ENCODE peak calls at places on chromosomes 11 and 22, in four cellular contexts. P is K562, B is HCT116, N is HepG2. D is an unnamed sample.

GRCh38 chr22:18067548-18068341 is 10.0 kb upstream of the PEX26 start:
- DNase-seq in P (no peak), B (no peak), N (no peak), D (no peak)

GRCh38 chr11:69479591-69480271 is 1.7 kb upstream of the LINC01488 start:
- DNase-seq in P (no peak), B (no peak), N (no peak), D (no peak)

GRCh38 chr22:42819412-42820069 is 37.5 kb downstream of the ARFGAP3 start:
- DNase-seq in P (no peak), B (no peak), N (no peak), D (no peak)

GRCh38 chr11:133982901-133983300 is 26.1 kb upstream of the IGSF9B start:
- DNase-seq in P (no peak), B (no peak), N (no peak), D (no peak)

GRCh38 chr11:84780689-84781293 is 846.4 kb downstream of the DLG2 start:
- DNase-seq in P (no peak), B (peak; percentile 12), N (peak; percentile 6), D (peak; percentile 5)

GRCh38 chr11:40118026-40118425 is 1341.4 kb downstream of the LRRC4C start:
- DNase-seq in P (no peak), B (no peak), N (no peak), D (no peak)

GRCh38 chr11:27904358-27905055 is 203.4 kb downstream of the KIF18A start:
- DNase-seq in P (no peak), B (no peak), N (no peak), D (no peak)

GRCh38 chr11:123354371-123354770 is 75.7 kb upstream of the GRAMD1B start:
- DNase-seq in P (no peak), B (no peak), N (no peak), D (no peak)

GRCh38 chr22:17785185-17786184 is 11.2 kb upstream of the BID start:
- DNase-seq in P (peak; percentile 91), B (peak; percentile 41), N (peak; percentile 72), D (peak; percentile 47)

GRCh38 chr11:88312665-88313064 is 24.9 kb downstream of the CTSC start:
- DNase-seq in P (no peak), B (no peak), N (no peak), D (no peak)

GRCh38 chr22:24578355-24579241 is 14.3 kb downstream of the LRRC75B start:
- DNase-seq in P (no peak), B (no peak), N (peak; percentile 98), D (no peak)

GRCh38 chr11:120869516-120870011 is 154.3 kb upstream of the TBCEL start:
- DNase-seq in P (no peak), B (no peak), N (no peak), D (no peak)

GRCh38 chr11:27427183-27427980 is 45.2 kb downstream of the LGR4 start:
- DNase-seq in P (no peak), B (no peak), N (no peak), D (no peak)

GRCh38 chr11:58788355-58789023 is 56.0 kb downstream of the GLYATL2 start:
- DNase-seq in P (peak; percentile 79), B (peak; percentile 34), N (peak; percentile 67), D (peak; percentile 43)

GRCh38 chr11:3104961-3105790 is 48.0 kb upstream of the CARS1 start:
- DNase-seq in P (no peak), B (no peak), N (no peak), D (no peak)

GRCh38 chr11:111185259-111185658 is 60.3 kb upstream of the POU2AF2 start:
- DNase-seq in P (no peak), B (no peak), N (no peak), D (no peak)

GRCh38 chr22:49433717-49434611 is 393.7 kb downstream of the BRD1 start:
- DNase-seq in P (no peak), B (no peak), N (peak; percentile 10), D (no peak)

GRCh38 chr11:33976351-33977199 is 75.0 kb upstream of the CAPRIN1 start:
- DNase-seq in P (no peak), B (no peak), N (no peak), D (no peak)

GRCh38 chr11:46044601-46045000 is 76.7 kb downstream of the PHF21A start:
- DNase-seq in P (no peak), B (no peak), N (no peak), D (no peak)

DNA sequence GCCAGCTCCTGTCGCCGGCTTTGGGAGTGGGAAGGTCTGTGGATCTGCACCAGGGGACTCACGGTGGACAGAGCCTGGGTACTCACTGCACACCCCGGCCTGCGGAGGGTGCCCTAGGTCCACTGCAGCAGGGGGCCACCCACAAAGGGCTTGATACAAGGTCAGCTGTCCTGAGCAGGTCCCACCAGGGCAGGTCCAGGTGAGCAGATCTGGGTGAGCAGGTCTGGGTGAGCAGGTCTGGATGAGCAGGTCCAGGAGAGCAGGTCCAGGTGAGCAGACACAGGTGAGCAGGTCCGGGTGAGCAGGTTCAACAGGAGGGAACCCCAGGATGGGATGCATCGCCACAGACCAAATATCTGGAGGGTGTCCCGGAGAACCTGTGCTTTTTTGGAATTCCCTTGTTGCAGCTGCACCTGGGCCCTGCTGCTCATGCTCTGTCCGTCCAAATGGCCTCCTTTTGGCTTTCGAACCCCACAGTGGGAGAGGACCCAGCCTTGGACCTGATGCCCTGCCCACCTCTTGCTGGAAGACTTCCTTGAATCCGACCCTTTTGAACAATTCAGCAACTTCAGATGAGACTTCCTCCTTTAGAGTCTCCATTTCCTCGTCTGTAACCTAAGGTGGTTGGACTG is 485.3 kb downstream of the TBC1D22A start:
- DNase-seq in P (no peak), B (no peak), N (no peak), D (no peak)
- TF ChIP-seq TCF7L2 in P (no peak), B (no peak), N (no peak), D (no peak)

GRCh38 chr11:63667993-63668392 is 3.2 kb downstream of the ATL3 start:
- DNase-seq in P (no peak), B (peak; percentile 68), N (no peak), D (peak; percentile 75)

GRCh38 chr11:63666874-63667273 is 4.3 kb downstream of the ATL3 start:
- DNase-seq in P (no peak), B (no peak), N (no peak), D (no peak)

GRCh38 chr11:63668396-63668795 is 2.8 kb downstream of the ATL3 start:
- DNase-seq in P (no peak), B (no peak), N (no peak), D (no peak)

GRCh38 chr11:63660972-63661371 is 10.2 kb downstream of the ATL3 start:
- DNase-seq in P (no peak), B (no peak), N (no peak), D (no peak)

DNA sequence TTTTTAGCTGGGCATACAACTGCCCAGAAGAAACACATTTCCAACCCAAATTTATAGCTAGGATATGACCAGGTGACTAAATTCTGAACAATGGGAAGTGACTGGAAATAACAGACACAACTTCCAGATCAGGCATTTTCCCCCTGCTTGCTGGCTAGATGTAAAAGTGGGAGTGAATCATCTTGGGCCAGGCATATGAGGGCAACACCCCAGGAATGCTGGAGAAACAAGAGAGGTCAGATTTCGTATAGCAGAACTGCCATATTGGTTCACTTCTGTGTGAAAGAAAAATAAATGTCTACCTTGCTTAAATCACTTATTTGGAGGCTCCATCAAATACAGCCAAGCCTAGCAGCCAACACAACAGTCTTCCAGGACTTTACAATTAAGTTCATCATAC is 7.4 kb downstream of the ATL3 start:
- DNase-seq in P (no peak), B (no peak), N (no peak), D (no peak)
- TF ChIP-seq REST in P (no peak), B (no peak), N (no peak), D (no peak)

GRCh38 chr11:78957481-78958245 is 383.0 kb upstream of the NARS2 start:
- DNase-seq in P (no peak), B (no peak), N (no peak), D (no peak)
- H3K27me3 ChIP-seq in P (peaks cover 13% of the 10 kb centered on the region), B (peaks cover 10% of the 10 kb centered on the region), N (peaks cover 2% of the 10 kb centered on the region), D (peaks cover 5% of the 10 kb centered on the region)

DNA sequence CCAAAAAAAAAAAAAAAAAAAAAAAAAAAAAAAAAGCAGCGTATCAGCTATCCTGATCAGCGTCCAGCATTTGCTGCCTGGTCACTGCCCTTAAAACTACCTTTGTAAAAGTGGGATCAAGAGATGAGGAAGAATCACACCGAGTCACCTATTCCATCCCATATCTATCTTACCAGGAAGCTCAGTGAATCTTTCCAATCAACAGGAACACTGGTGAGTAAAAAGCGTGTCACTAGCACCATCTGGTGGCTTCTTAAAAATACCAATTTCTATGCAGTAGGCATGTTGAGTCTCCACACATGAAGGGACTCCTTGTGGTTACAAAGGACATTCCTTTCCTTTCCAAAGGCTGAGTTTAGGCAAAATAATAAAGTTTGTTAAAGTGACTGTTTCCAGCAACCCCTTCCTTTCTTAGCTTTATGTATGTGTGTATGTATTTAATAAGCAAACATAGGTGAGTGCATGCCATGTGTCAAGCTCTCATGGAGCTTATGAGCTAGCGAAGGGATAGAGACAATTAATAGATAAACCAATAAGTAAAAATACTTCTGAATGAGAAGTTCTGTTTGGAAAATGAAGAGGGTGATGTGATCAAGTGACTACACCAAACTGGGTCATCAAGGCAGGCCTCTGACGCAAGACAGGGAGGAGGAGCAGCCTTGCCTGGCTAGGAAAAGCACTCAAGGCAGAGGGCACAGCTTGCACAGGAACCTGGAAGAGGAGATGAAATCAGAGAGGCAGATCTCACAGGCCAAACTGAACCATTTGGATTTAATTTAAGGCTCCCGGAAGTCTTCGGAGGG is 13.9 kb upstream of the TP53AIP1 start:
- DNase-seq in P (peak; percentile 59), B (peak; percentile 73), N (peak; percentile 74), D (peak; percentile 74)
- TF ChIP-seq TCF7L2 in P (no peak), B (no peak), N (no peak), D (no peak)

DNA sequence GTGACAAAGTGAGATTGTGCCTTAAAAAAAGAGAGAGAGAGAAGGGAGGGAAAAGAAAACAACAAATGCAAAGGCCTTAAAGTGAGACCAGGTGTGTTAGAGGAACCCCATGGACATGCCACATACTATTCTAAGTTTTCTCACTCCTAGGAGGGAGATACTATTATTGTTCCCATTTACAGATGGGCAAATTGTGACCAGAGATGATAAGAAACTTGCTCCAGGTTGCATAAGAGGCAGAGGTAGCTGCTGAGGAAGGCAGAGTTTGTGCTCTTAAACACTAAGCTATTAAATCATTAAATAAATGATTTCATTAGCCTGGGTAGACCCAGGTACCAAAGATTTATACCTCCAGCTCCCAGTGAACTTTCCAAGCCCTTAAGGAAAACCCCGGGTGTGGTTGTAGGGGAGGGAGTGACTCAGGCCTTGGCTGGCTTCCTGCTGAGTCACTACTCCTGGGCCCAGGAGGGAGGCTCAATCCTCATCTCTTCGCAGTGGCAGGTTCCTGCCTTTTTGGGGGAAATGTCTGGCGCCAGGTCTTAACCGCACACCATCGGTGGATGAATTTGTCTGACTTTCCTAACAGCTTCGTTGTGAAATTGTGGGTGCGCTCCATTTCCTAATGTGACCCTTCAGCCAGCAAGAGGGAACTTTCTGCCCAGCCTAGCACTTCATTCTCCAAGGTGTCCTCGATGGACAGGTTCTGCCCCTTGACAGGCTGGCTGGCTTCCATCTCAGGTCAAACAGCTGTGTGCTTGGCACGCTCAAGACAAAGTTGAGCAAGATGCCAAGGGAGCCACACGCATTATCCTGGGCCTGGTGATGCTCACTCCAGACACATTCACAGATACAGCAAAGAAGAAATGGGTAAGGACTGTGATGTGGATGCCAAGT is 33.4 kb upstream of the PTPRJ start:
- DNase-seq in P (peak; percentile 90), B (peak; percentile 84), N (no peak), D (peak; percentile 79)
- TF ChIP-seq REST in P (no peak), B (no peak), N (no peak), D (no peak)